ENCODE peak calls at places on chromosomes 6 and 20, in five cellular contexts. F, Q, D, U and A are unnamed samples.

GRCh38 chr20:1805161-1805581 is 90.0 kb upstream of the SIRPA start:
- DNase-seq in U (no peak), D (no peak), Q (no peak), F (no peak), A (no peak)

GRCh38 chr6:163872335-163872734 is 457.8 kb downstream of the QKI start:
- DNase-seq in D (no peak), Q (no peak), F (no peak), U (no peak), A (no peak)

GRCh38 chr6:25042599-25042936 is 106.8 kb upstream of the RIPOR2 start:
- DNase-seq in U (no peak), D (no peak), F (no peak), Q (no peak), A (no peak)

GRCh38 chr6:159908535-159908934 is 17.7 kb downstream of the MAS1 start:
- DNase-seq in Q (no peak), F (no peak), U (no peak), D (no peak), A (no peak)

GRCh38 chr20:63191400-63191799 is 24.5 kb downstream of the YTHDF1 start:
- DNase-seq in D (no peak), Q (no peak), F (peak; percentile 91), U (no peak), A (no peak)

GRCh38 chr6:69953491-69953890 is 87.1 kb downstream of the COL19A1 start:
- DNase-seq in F (no peak), U (no peak), Q (no peak), D (no peak), A (no peak)

GRCh38 chr20:41607791-41608190 is 10.4 kb downstream of the CHD6 start:
- DNase-seq in U (no peak), Q (no peak), F (no peak), D (no peak), A (no peak)

GRCh38 chr6:148265058-148265457 is 77.6 kb upstream of the SASH1 start:
- DNase-seq in Q (no peak), D (no peak), F (no peak), U (no peak), A (no peak)

GRCh38 chr6:142881771-142882170 is 63.2 kb downstream of the HIVEP2 start:
- DNase-seq in F (no peak), Q (no peak), U (no peak), D (no peak), A (no peak)

GRCh38 chr20:36950432-36951197 is 893 bp downstream of the SAMHD1 start:
- DNase-seq in D (peak; percentile 40), U (no peak), Q (no peak), F (no peak), A (no peak)

GRCh38 chr20:40197744-40198143 is 491.3 kb downstream of the MAFB start:
- DNase-seq in F (no peak), Q (no peak), D (no peak), U (no peak), A (no peak)

GRCh38 chr6:31702421-31702818 is 704 bp downstream of the ABHD16A start:
- DNase-seq in U (no peak), D (peak; percentile 79), Q (no peak), F (no peak), A (no peak)

GRCh38 chr6:32153252-32153834 is 598 bp upstream of the PPT2 start:
- DNase-seq in F (no peak), Q (peak; percentile 48), D (peak; percentile 82), U (no peak), A (peak; percentile 67)

GRCh38 chr6:25056130-25056529 is 120.4 kb upstream of the RIPOR2 start:
- DNase-seq in U (no peak), D (no peak), F (no peak), Q (no peak), A (no peak)

GRCh38 chr6:19795211-19795610 is 42.0 kb upstream of the ID4 start:
- DNase-seq in D (no peak), Q (no peak), U (no peak), F (no peak), A (no peak)

GRCh38 chr6:50822078-50822476 is 3.4 kb downstream of the TFAP2B start:
- DNase-seq in F (no peak), D (no peak), Q (no peak), U (no peak), A (no peak)

GRCh38 chr20:62143976-62144825 is 632 bp downstream of the SS18L1 start:
- DNase-seq in Q (peak; percentile 42), F (no peak), U (no peak), D (peak; percentile 77), A (no peak)

GRCh38 chr20:23050847-23051627 is 1.6 kb upstream of the THBD start:
- DNase-seq in U (no peak), Q (no peak), D (peak; percentile 92), F (peak; percentile 42), A (peak; percentile 78)

GRCh38 chr6:165559632-165560031 is 103.4 kb downstream of the PDE10A start:
- DNase-seq in U (no peak), D (no peak), F (no peak), Q (no peak), A (no peak)

GRCh38 chr6:108716801-108717791 is 131.1 kb upstream of the ARMC2 start:
- DNase-seq in D (no peak), Q (peak; percentile 29), F (no peak), U (no peak), A (no peak)

GRCh38 chr6:132819405-132820145 is 5.2 kb downstream of the RPS12 start:
- DNase-seq in U (no peak), Q (peak; percentile 12), F (no peak), D (peak; percentile 61), A (no peak)
- TF ChIP-seq SRF in U (no peak), Q (no peak), F (no peak), D (no peak), A (no peak)

DNA sequence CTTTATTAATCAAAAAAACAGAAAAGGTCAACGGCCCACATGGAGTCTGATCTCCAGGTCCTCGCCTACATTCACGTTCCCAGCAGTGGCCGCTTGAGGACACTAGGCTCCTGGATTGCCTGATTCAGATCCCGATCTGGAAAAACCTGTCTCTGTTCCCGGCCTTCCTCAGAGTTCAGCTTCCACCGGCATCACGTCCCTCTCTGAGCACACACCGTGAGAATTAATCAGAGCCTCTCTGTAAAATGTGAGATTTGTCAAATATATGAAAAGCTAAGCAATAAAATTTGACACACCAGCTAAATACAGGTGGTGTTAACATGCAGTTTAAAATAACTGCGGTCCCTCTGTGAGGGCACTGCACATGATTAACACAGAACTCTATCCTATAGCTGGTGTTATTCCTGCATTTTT is 122.8 kb upstream of the COL21A1 start:
- DNase-seq in U (no peak), D (peak; percentile 34), Q (peak; percentile 87), F (peak; percentile 76), A (no peak)
- TF ChIP-seq SRF in U (no peak), D (no peak), Q (no peak), F (no peak), A (no peak)

DNA sequence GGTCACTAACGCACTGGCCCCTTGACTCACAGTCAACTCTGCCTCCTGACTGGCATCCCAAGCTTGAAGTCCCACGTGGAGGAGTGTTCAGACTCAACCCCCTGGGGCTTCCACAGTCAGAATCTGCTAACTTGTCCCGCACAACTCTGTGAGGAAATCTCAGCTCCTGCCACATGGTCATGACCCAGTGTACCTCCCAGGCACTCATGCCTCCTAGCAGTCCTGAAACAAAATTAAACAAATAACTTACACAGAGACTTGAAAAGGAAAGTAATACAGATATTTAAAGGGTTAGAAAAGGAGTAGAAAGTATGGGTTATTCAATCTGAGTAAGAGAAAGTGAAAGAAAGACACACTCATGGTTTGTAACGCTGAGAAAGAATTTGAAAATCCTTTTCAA is 134.9 kb downstream of the GMDS start:
- DNase-seq in U (peak; percentile 1), Q (no peak), D (no peak), F (no peak), A (no peak)
- TF ChIP-seq SRF in U (no peak), Q (no peak), D (no peak), F (no peak), A (no peak)

DNA sequence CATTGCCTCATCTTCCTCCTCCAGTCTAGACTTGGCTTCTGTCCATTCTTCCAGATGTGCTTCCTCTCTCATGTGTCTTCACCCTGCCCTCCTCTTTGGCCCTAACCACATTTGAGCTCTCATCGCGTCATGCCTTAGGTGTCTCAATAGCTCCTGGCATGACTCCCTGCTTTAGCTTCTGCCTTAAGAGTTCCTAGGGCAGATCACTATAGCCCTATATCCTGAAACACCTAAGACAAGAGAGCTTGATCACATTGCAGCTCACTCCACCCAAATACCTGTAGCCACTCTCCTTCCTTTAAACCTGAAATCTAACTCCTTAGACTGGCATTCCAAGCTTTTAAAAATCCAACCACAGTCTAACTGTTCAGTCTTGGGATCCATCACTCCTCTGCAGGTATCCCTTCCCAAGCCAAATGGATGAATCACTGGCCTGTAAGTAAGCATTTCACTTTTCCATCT is 69.0 kb upstream of the STXBP5 start:
- DNase-seq in U (no peak), F (no peak), Q (no peak), D (peak; percentile 41), A (no peak)
- TF ChIP-seq SRF in U (no peak), F (no peak), Q (no peak), D (no peak), A (no peak)

GRCh38 chr6:43306086-43306485 is 2.5 kb downstream of the CRIP3 start:
- DNase-seq in U (no peak), Q (no peak), D (no peak), F (no peak), A (no peak)
- TF ChIP-seq SRF in U (no peak), Q (no peak), D (no peak), F (no peak), A (no peak)

DNA sequence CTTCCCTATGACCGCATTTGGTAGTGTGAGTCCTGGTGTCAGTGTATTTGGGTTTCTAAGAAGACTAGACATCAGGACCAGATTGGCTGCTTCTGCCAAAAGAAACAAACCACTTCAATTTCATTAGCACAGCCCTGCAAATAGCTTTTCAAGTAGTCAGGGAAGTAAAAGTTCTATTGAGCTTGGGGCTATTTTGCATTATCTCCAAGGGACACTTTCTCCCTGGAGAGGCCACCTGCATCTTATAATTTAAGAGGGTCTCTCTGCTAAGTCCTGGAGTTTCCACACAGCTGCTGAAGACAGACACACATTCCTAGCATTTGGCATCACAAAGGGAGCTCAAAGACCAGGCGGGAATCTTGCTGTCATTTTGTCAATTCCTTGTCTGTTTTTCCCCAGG is 141.2 kb downstream of the BMP2 start:
- DNase-seq in D (no peak), U (no peak), Q (no peak), F (no peak), A (no peak)
- TF ChIP-seq SRF in D (no peak), U (no peak), Q (no peak), F (no peak), A (no peak)

GRCh38 chr20:15862178-15862577 is 711.1 kb downstream of the KIF16B start:
- DNase-seq in U (no peak), Q (no peak), D (no peak), F (no peak), A (no peak)
- TF ChIP-seq SRF in U (no peak), Q (no peak), D (no peak), F (no peak), A (no peak)

GRCh38 chr20:43938017-43938655 is 23.5 kb downstream of the TOX2 start:
- DNase-seq in Q (no peak), F (no peak), D (no peak), U (no peak), A (no peak)

GRCh38 chr20:43936805-43937204 is 22.2 kb downstream of the TOX2 start:
- DNase-seq in F (no peak), D (no peak), U (no peak), Q (no peak), A (no peak)

GRCh38 chr20:43936371-43936770 is 21.7 kb downstream of the TOX2 start:
- DNase-seq in F (no peak), U (no peak), Q (no peak), D (no peak), A (no peak)

GRCh38 chr20:43938932-43939761 is 24.5 kb downstream of the TOX2 start:
- DNase-seq in U (no peak), Q (peak; percentile 72), F (no peak), D (no peak), A (no peak)

GRCh38 chr20:43937586-43937985 is 22.9 kb downstream of the TOX2 start:
- DNase-seq in U (no peak), F (no peak), Q (no peak), D (no peak), A (no peak)
- TF ChIP-seq SRF in U (no peak), F (no peak), Q (no peak), D (no peak), A (no peak)